ENCODE peak calls at places on chromosomes 12 and 14, in five cellular contexts. B is right lobe of liver, L is hepatocyte, O is IMR-90, F is fibroblast of lung. Q is an unnamed sample. For H3K9me3, the result is how much of the 10 kb centered on the place peaks cover.

GRCh38 chr14:70052990-70053389 is 135.8 kb downstream of the SLC8A3 start:
- DNase-seq in B (no peak), L (peak), O (peak), F (peak), Q (no peak)

GRCh38 chr12:109716512-109717389 is 3.1 kb downstream of the FAM222A start:
- DNase-seq in B (peak), L (no peak), O (peak), F (peak), Q (no peak)

GRCh38 chr12:42444192-42444943 is 118.4 kb downstream of the PPHLN1 start:
- DNase-seq in B (no peak), L (no peak), O (no peak), F (no peak), Q (no peak)

GRCh38 chr14:94126419-94126677 is 3.1 kb downstream of the IFI27L2 start:
- DNase-seq in B (no peak), L (no peak), O (no peak), F (no peak), Q (no peak)

GRCh38 chr14:68199465-68200145 is 380.0 kb downstream of the RAD51B start:
- DNase-seq in B (peak), L (no peak), O (no peak), F (no peak), Q (no peak)

GRCh38 chr12:105204916-105205315 is 31.1 kb downstream of the APPL2 start:
- DNase-seq in B (no peak), L (peak), O (peak), F (no peak), Q (no peak)

GRCh38 chr14:45252356-45253069 is 489 bp downstream of the MIS18BP1 start:
- DNase-seq in B (no peak), L (peak), O (peak), F (no peak), Q (no peak)

GRCh38 chr12:49763006-49763591 is 21.7 kb downstream of the TMBIM6 start:
- DNase-seq in B (peak), L (peak), O (peak), F (peak), Q (peak)

GRCh38 chr14:102008891-102009290 is 44.5 kb downstream of the DYNC1H1 start:
- DNase-seq in B (no peak), L (no peak), O (no peak), F (no peak), Q (no peak)

GRCh38 chr12:45708901-45709300 is 20.6 kb upstream of the ARID2 start:
- DNase-seq in B (no peak), L (no peak), O (no peak), F (no peak), Q (no peak)

GRCh38 chr12:118098911-118099671 is 4.7 kb downstream of the VSIG10 start:
- DNase-seq in B (no peak), L (peak), O (no peak), F (no peak), Q (no peak)

GRCh38 chr12:85468356-85469157 is 188.5 kb downstream of the ALX1 start:
- DNase-seq in B (no peak), L (peak), O (peak), F (peak), Q (no peak)

GRCh38 chr12:9881988-9882387 is 699 bp downstream of the KLRF2 start:
- DNase-seq in B (no peak), L (no peak), O (no peak), F (no peak), Q (no peak)

GRCh38 chr12:116456683-116457082 is 102.5 kb upstream of the MAP1LC3B2 start:
- DNase-seq in B (no peak), L (no peak), O (no peak), F (peak), Q (no peak)

GRCh38 chr14:45492876-45493275 is 239.9 kb upstream of the MIS18BP1 start:
- DNase-seq in B (peak), L (no peak), O (no peak), F (no peak), Q (no peak)

GRCh38 chr12:15274561-15274967 is 47.7 kb upstream of the PTPRO start:
- DNase-seq in B (no peak), L (peak), O (no peak), F (peak), Q (no peak)

GRCh38 chr14:64943981-64944520 is 1.5 kb upstream of the GPX2 start:
- DNase-seq in B (peak), L (no peak), O (no peak), F (no peak), Q (no peak)

GRCh38 chr14:68458840-68459469 is 333.9 kb downstream of the ZFP36L1 start:
- DNase-seq in B (peak), L (peak), O (peak), F (peak), Q (no peak)

GRCh38 chr14:94145902-94146527 is 16.6 kb upstream of the IFI27L2 start:
- DNase-seq in B (no peak), L (no peak), O (no peak), F (no peak), Q (no peak)

GRCh38 chr12:98238513-98238912 is 276.9 kb upstream of the TMPO start:
- DNase-seq in B (no peak), L (no peak), O (peak), F (peak), Q (no peak)

GRCh38 chr12:47636908-47637780 is 68.7 kb downstream of the RPAP3 start:
- DNase-seq in B (peak), L (peak), O (no peak), F (no peak), Q (peak)

GRCh38 chr12:56151672-56152131 is 685 bp upstream of the MYL6B start:
- DNase-seq in B (peak), L (peak), O (no peak), F (no peak), Q (peak)

GRCh38 chr12:12081836-12082497 is 11.2 kb downstream of the BCL2L14 start:
- DNase-seq in B (no peak), L (peak), O (peak), F (peak), Q (no peak)

GRCh38 chr14:20400965-20401593 is 12.2 kb downstream of the TEP1 start:
- DNase-seq in B (no peak), L (peak), O (peak), F (no peak), Q (no peak)

GRCh38 chr14:102471921-102472814 is 37.4 kb downstream of the ANKRD9 start:
- DNase-seq in B (no peak), L (no peak), O (no peak), F (no peak), Q (no peak)

GRCh38 chr12:112112423-112113132 is 4.0 kb upstream of the NAA25 start:
- DNase-seq in B (peak), L (no peak), O (no peak), F (no peak), Q (no peak)

GRCh38 chr12:131869871-131870418 is 24.5 kb upstream of the ULK1 start:
- DNase-seq in B (no peak), L (no peak), O (peak), F (peak), Q (no peak)

GRCh38 chr14:29687071-29687765 is 240.4 kb downstream of the PRKD1 start:
- DNase-seq in B (no peak), L (no peak), O (peak), F (no peak), Q (no peak)

GRCh38 chr14:41506552-41506951 is 100.1 kb upstream of the LRFN5 start:
- DNase-seq in B (no peak), L (no peak), O (no peak), F (no peak), Q (no peak)

GRCh38 chr14:41505491-41505890 is 101.2 kb upstream of the LRFN5 start:
- DNase-seq in B (no peak), L (peak), O (no peak), F (no peak), Q (no peak)
- H3K9me3 ChIP-seq in B (under half), L (under half), O (under half), F (under half), Q (under half)

DNA sequence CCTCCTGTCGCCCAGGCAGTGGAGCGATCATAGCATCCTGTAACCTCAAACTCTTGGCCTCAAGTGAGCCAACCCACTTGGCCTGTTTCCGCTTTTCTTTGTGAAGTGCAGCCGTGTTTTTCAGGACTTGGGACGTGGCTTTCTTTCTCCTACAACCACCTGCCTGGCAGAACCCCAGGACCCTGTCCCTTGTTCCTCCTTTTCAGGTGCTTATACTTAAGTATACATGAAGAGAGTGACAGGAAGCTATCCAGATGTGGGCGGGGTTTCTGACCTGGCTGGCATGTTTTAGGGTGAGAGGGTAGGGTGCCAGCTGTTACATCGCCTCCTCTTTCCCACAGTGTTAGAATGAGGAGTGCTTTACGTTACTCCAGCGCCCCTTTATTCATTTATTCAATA is 684 bp downstream of the ZNF140 start:
- DNase-seq in B (peak), L (peak), O (no peak), F (no peak), Q (no peak)
- H3K9me3 ChIP-seq in B (under half), L (half or more), O (under half), F (under half), Q (under half)

DNA sequence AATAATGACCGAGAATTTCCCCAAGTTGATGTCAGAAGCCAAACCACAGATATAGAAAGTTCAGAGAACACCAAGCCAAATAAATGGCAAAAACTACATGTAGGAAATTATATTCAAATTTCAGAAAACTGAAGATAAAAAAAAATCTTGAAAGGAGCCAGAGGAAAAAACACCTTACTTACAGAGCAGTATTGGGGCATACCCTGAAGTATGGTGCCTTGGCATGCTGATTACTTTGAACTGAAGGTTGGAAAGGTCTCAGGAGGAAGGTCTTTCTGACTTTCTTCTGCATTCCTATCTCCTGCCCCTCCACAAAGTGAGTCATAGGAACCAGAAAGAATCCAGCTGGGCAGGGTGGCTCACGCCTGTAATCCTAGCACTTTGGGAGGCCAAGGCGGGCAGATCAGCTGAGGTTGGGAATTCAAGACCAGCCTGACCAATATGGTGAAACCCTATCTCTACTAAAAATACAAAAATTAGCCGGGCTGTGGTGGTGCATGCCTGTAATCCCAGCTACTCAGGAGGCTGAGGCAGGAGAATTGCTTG is 8.8 kb upstream of the FGF6 start:
- DNase-seq in B (no peak), L (no peak), O (no peak), F (no peak), Q (no peak)
- H3K9me3 ChIP-seq in B (under half), L (under half), O (under half), F (under half), Q (under half)

GRCh38 chr12:82415402-82415801 is 57.1 kb downstream of the METTL25 start:
- DNase-seq in B (no peak), L (no peak), O (peak), F (no peak), Q (no peak)

GRCh38 chr12:82413994-82414393 is 55.7 kb downstream of the METTL25 start:
- DNase-seq in B (no peak), L (no peak), O (peak), F (peak), Q (no peak)

GRCh38 chr12:82412246-82412645 is 53.9 kb downstream of the METTL25 start:
- DNase-seq in B (no peak), L (no peak), O (no peak), F (no peak), Q (no peak)

GRCh38 chr12:82414926-82415325 is 56.6 kb downstream of the METTL25 start:
- DNase-seq in B (no peak), L (no peak), O (no peak), F (no peak), Q (no peak)

DNA sequence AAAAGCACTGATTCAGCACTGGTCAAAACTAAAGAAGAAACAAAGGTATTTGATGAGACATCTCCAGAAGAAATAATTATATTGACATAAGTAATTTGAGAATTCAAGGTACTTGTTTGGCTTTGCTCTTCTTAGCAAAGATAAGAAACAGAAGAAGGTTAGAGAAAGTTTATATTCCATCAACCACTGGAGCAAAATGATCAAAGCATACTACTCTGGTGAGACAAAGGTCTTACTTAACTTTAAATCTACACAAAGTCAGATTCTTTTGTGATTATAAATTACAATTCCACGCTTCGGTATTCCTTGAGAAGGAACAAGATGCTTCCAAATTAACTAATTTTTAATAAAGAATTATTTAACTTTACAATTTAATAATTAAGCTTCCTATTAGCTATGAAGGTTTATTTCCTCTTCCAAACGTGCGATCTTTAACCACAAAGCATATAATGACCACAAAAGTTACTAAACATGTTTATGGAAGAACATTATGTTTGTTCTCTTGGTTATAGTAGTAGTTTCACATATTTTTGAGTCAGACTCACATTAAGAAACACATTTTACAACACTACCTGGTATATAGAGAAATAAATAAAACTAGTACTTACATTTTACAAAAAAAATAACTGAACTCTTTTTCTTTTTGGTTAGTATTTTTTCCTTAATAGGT is 53.4 kb downstream of the METTL25 start:
- DNase-seq in B (no peak), L (no peak), O (peak), F (no peak), Q (no peak)
- H3K9me3 ChIP-seq in B (under half), L (under half), O (under half), F (under half), Q (under half)

DNA sequence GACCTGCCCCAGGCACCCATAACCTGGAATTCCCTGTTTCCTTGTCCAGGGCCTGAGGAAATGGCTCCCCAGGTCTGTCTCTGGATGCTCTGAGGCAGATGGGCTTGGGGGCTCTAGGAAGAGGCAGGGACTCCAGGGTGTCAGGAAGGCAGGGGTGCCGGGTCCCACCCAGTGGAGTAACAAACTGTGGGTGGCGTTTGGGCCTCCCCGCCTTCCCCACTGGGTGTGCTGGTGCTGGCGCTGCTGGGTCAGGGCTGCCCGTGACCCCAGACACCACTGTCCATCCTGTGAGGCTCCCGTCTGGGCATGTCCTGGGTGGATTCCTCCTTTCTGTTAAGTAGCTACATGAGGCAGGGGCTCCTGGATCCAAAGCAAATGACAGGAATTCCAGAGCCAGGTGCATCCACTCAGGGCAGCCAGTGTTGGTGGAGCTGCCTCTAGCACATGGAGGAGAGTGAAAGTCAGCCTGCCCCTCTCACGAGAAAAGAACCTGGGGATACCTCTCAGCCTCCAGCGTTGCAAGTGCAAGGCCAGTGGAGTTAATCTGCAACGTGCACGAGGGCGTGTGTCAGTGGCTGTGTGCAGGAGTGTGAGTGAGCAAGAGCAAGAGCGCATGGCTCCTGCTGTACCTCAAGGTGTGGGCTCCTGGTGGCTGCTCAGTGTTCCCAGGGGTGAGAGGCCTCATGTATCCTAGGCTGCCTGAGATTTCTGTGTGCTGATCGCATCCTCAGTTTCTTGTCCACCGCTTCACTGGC is 403.1 kb downstream of the TMEM121 start:
- DNase-seq in B (peak), L (no peak), O (no peak), F (no peak), Q (no peak)
- H3K9me3 ChIP-seq in B (under half), L (under half), O (under half), F (under half), Q (under half)

Q was measured in T-helper 17 cell.